ENCODE peak calls at places on chromosomes 1 and 21, in seven cellular contexts. P is RWPE1; B is MM.1S; Y is OCI-LY7; O is H9; M is CD8-positive, alpha-beta T cell; T is mesendoderm. H is an unnamed sample.

GRCh38 chr1:205913451-205914204 is 29.6 kb downstream of the SLC26A9 start:
- DNase-seq in P (no peak), B (no peak), Y (no peak), O (no peak), M (no peak), T (peak), H (no peak)

GRCh38 chr1:233316473-233316872 is 11.1 kb upstream of the MAP3K21 start:
- DNase-seq in P (no peak), B (no peak), Y (no peak), O (no peak), M (no peak), T (no peak), H (no peak)

GRCh38 chr1:99886841-99887240 is 36.7 kb downstream of the AGL start:
- DNase-seq in P (no peak), B (no peak), Y (no peak), O (no peak), M (no peak), T (no peak), H (no peak)

GRCh38 chr1:182143154-182143657 is 81.7 kb upstream of the ZNF648 start:
- DNase-seq in P (peak), B (peak), Y (peak), O (peak), M (peak), T (peak), H (peak)

GRCh38 chr21:38223893-38224540 is 32.8 kb upstream of the KCNJ15 start:
- DNase-seq in P (no peak), B (no peak), Y (peak), O (no peak), M (no peak), T (peak), H (no peak)

GRCh38 chr1:89200668-89201488 is 2.1 kb upstream of the GBP4 start:
- DNase-seq in P (no peak), B (no peak), Y (no peak), O (no peak), M (no peak), T (no peak), H (no peak)

GRCh38 chr1:2322065-2322571 is 69.2 kb downstream of the MORN1 start:
- DNase-seq in P (peak), B (no peak), Y (no peak), O (peak), M (no peak), T (peak), H (no peak)

GRCh38 chr1:53398091-53398490 is 61.1 kb upstream of the DMRTB1 start:
- DNase-seq in P (no peak), B (no peak), Y (no peak), O (peak), M (no peak), T (no peak), H (no peak)

GRCh38 chr21:23968722-23969647 is 1638.3 kb downstream of the MRPL39 start:
- DNase-seq in P (peak), B (peak), Y (peak), O (peak), M (peak), T (peak), H (no peak)

GRCh38 chr1:167821969-167822685 is 91.8 kb downstream of the ADCY10 start:
- DNase-seq in P (no peak), B (no peak), Y (no peak), O (no peak), M (no peak), T (peak), H (no peak)

GRCh38 chr1:184419734-184420161 is 32.9 kb downstream of the C1orf21 start:
- DNase-seq in P (no peak), B (no peak), Y (no peak), O (no peak), M (no peak), T (no peak), H (peak)

GRCh38 chr21:37800122-37800455 is 116.2 kb downstream of the KCNJ6 start:
- DNase-seq in P (no peak), B (no peak), Y (no peak), O (no peak), M (no peak), T (no peak), H (no peak)

GRCh38 chr1:199135901-199136300 is 497.1 kb downstream of the PTPRC start:
- DNase-seq in P (no peak), B (no peak), Y (no peak), O (no peak), M (no peak), T (no peak), H (no peak)

GRCh38 chr1:53365405-53366063 is 37.7 kb upstream of the LRP8 start:
- DNase-seq in P (no peak), B (no peak), Y (no peak), O (peak), M (no peak), T (no peak), H (no peak)

GRCh38 chr1:208757846-208758245 is 513.7 kb upstream of the PLXNA2 start:
- DNase-seq in P (no peak), B (no peak), Y (no peak), O (no peak), M (no peak), T (no peak), H (no peak)

GRCh38 chr1:3261007-3261968 is 192.3 kb downstream of the PRDM16 start:
- DNase-seq in P (no peak), B (no peak), Y (no peak), O (no peak), M (no peak), T (no peak), H (no peak)

GRCh38 chr21:28742527-28742926 is 250.2 kb downstream of the LTN1 start:
- DNase-seq in P (peak), B (no peak), Y (no peak), O (no peak), M (no peak), T (no peak), H (no peak)

GRCh38 chr1:247421074-247421473 is 5.1 kb downstream of the NLRP3 start:
- DNase-seq in P (no peak), B (no peak), Y (no peak), O (no peak), M (no peak), T (no peak), H (peak)

GRCh38 chr1:4144349-4144971 is 244.4 kb upstream of the C1orf174 start:
- DNase-seq in P (no peak), B (no peak), Y (no peak), O (no peak), M (no peak), T (no peak), H (no peak)

DNA sequence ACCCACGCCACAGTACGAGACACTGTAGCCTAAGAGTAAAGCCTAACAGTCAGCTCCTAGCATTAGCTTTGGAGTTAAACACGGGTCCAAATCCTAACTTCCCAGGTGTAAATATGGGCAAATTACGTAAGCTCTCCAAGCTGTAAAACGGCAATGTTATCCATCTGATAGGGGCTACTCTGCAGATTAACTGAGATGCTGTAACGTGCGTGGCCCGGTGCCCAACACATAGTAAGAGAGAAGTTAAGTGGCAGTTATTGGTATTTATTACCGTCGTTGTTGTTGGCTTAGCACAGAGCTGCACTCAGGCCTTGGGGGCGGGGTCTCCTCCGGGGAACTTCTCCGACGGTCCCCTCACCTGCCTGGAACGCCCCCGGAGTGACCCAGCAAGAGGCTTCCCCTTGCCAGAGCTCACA is 457 bp downstream of the TRAPPC3 start:
- DNase-seq in P (no peak), B (no peak), Y (no peak), O (no peak), M (no peak), T (no peak), H (no peak)
- H3K27ac ChIP-seq in P (peak), B (peak), Y (peak), O (no peak), M (peak), T (peak), H (peak)

GRCh38 chr1:178241057-178241456 is 147.2 kb downstream of the RASAL2 start:
- DNase-seq in P (peak), B (no peak), Y (no peak), O (no peak), M (no peak), T (no peak), H (no peak)
- H3K27ac ChIP-seq in P (no peak), B (no peak), Y (no peak), O (no peak), M (no peak), T (no peak), H (peak)

DNA sequence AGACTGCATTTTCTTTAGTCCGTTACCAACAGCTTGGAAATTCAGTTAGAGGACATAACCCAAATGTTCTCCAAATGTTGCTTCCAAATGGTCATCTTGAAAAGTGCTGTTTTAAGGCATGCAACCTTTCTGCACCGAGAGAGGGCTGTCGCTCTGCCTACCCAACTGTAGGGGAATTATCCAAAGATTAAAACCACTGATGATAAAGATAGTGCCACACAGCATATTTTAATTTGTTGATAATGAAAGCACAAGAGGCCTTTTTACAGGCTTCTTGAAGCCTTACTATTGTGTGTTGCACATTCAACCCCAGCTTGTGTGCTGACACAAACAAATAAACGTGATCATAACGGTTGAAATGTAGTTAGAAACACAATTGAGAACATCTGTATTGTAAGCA is 121.5 kb downstream of the LMO4 start:
- DNase-seq in P (no peak), B (no peak), Y (no peak), O (no peak), M (no peak), T (no peak), H (no peak)
- H3K27ac ChIP-seq in P (no peak), B (peak), Y (no peak), O (no peak), M (no peak), T (no peak), H (no peak)

GRCh38 chr1:178330153-178330552 is 166.6 kb downstream of the CLEC20A start:
- DNase-seq in P (peak), B (no peak), Y (no peak), O (no peak), M (no peak), T (no peak), H (no peak)
- H3K27ac ChIP-seq in P (no peak), B (no peak), Y (no peak), O (no peak), M (no peak), T (no peak), H (peak)

GRCh38 chr1:236013330-236013729 is 51.6 kb downstream of the NID1 start:
- DNase-seq in P (no peak), B (no peak), Y (no peak), O (no peak), M (no peak), T (no peak), H (no peak)

GRCh38 chr1:236016083-236016482 is 48.8 kb downstream of the NID1 start:
- DNase-seq in P (no peak), B (no peak), Y (no peak), O (no peak), M (no peak), T (no peak), H (no peak)

GRCh38 chr1:236016782-236017400 is 48.0 kb downstream of the NID1 start:
- DNase-seq in P (peak), B (no peak), Y (no peak), O (no peak), M (no peak), T (no peak), H (peak)

GRCh38 chr1:236018885-236019453 is 45.9 kb downstream of the NID1 start:
- DNase-seq in P (no peak), B (no peak), Y (no peak), O (no peak), M (no peak), T (no peak), H (no peak)

GRCh38 chr1:236015539-236015938 is 49.4 kb downstream of the NID1 start:
- DNase-seq in P (no peak), B (no peak), Y (no peak), O (no peak), M (no peak), T (no peak), H (no peak)
- H3K27ac ChIP-seq in P (no peak), B (no peak), Y (no peak), O (no peak), M (no peak), T (no peak), H (no peak)

GRCh38 chr1:37480125-37480466 is 5.7 kb downstream of the ZC3H12A start:
- DNase-seq in P (no peak), B (no peak), Y (no peak), O (no peak), M (no peak), T (no peak), H (no peak)
- H3K27ac ChIP-seq in P (peak), B (peak), Y (peak), O (no peak), M (peak), T (no peak), H (peak)

DNA sequence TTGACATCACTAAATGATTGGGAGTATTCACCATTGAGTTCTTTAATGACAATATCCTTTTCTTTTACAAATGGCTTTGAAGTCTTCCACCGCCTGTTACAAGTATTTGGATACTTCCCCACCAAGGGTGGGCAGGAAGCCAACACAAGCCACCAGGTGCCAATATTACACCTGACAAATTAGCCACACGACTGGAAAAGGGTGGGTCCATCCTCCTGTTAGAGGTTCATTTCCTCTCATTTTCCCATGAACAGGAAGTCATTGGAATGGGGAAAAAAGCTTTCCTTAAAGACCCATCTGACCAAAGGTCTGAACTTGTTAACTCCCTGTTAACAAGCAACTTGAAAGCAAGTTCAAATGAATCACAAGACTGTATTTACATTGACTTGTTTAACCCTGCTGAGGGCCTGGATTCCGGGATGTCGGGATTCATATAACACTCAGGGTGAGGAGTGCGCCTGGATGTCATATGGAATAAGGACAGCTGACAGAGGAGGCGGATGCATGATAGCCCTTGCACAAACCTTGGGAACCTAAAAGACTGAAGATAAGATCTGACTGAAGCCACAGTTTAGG is 40.5 kb upstream of the PROX1 start:
- DNase-seq in P (no peak), B (no peak), Y (no peak), O (peak), M (no peak), T (no peak), H (no peak)
- H3K27ac ChIP-seq in P (no peak), B (no peak), Y (no peak), O (no peak), M (no peak), T (no peak), H (no peak)

GRCh38 chr1:25795955-25796806 is 3.8 kb upstream of the SELENON start:
- DNase-seq in P (no peak), B (no peak), Y (no peak), O (no peak), M (peak), T (no peak), H (no peak)
- H3K27ac ChIP-seq in P (no peak), B (no peak), Y (no peak), O (no peak), M (peak), T (no peak), H (peak)

DNA sequence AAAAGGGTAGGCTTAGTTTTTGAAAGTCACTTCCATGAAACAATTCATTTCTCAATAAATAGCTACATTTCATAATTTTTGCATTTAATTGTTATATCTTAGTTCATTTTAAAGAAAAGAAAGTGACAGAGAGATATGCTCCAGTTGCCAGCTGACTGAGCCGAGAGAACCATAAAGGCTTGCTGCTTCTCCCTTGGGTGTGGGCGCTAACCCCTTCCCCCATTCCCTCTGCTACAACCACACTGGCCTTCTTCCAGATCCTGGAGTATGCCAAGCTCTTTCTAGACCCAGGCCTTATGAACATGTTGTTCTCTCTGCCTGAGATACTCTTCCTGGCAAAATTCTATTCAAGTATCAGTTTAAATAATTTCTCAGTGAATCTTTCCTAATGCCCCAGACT is 12.3 kb downstream of the SORT1 start:
- DNase-seq in P (no peak), B (no peak), Y (no peak), O (no peak), M (no peak), T (no peak), H (no peak)
- H3K27ac ChIP-seq in P (no peak), B (no peak), Y (no peak), O (no peak), M (no peak), T (no peak), H (no peak)

H was measured in epithelial cell of prostate.